ENCODE peak calls at places on chromosome 15, in five cellular contexts. One of them, this sample, is unnamed.

GRCh38 chr15:29566914-29567313 is 255.4 kb downstream of the TJP1 start:
- DNase-seq in A549: no peak
- DNase-seq in H1: no peak
- DNase-seq in IMR-90: no peak
- DNase-seq in GM12878: no peak
- DNase-seq in this sample: no peak

GRCh38 chr15:57307527-57308193 is 68.6 kb upstream of the CGNL1 start:
- DNase-seq in A549: no peak
- DNase-seq in H1: no peak
- DNase-seq in IMR-90: no peak
- DNase-seq in GM12878: no peak
- DNase-seq in this sample: no peak

GRCh38 chr15:33113666-33114483 is 80.6 kb downstream of the FMN1 start:
- DNase-seq in A549: no peak
- DNase-seq in H1: no peak
- DNase-seq in IMR-90: no peak
- DNase-seq in GM12878: no peak
- DNase-seq in this sample: no peak

GRCh38 chr15:63879211-63879610 is 45.5 kb upstream of the HERC1 start:
- DNase-seq in A549: no peak
- DNase-seq in H1: no peak
- DNase-seq in IMR-90: no peak
- DNase-seq in GM12878: no peak
- DNase-seq in this sample: no peak

GRCh38 chr15:94670436-94671034 is 439.2 kb downstream of the MCTP2 start:
- DNase-seq in A549: peak
- DNase-seq in H1: no peak
- DNase-seq in IMR-90: peak
- DNase-seq in GM12878: no peak
- DNase-seq in this sample: peak

GRCh38 chr15:68821898-68822380 is 1.2 kb upstream of the ANP32A start:
- DNase-seq in A549: no peak
- DNase-seq in H1: no peak
- DNase-seq in IMR-90: no peak
- DNase-seq in GM12878: no peak
- DNase-seq in this sample: no peak

GRCh38 chr15:55660153-55660552 is 72.0 kb upstream of the PYGO1 start:
- DNase-seq in A549: no peak
- DNase-seq in H1: no peak
- DNase-seq in IMR-90: no peak
- DNase-seq in GM12878: no peak
- DNase-seq in this sample: no peak

GRCh38 chr15:28125673-28126651 is 26.8 kb upstream of the OCA2 start:
- DNase-seq in A549: peak
- DNase-seq in H1: no peak
- DNase-seq in IMR-90: peak
- DNase-seq in GM12878: no peak
- DNase-seq in this sample: peak

GRCh38 chr15:84816694-84817460 is at the start of gene ALPK3:
- DNase-seq in A549: no peak
- DNase-seq in H1: peak
- DNase-seq in IMR-90: no peak
- DNase-seq in GM12878: no peak
- DNase-seq in this sample: peak

DNA sequence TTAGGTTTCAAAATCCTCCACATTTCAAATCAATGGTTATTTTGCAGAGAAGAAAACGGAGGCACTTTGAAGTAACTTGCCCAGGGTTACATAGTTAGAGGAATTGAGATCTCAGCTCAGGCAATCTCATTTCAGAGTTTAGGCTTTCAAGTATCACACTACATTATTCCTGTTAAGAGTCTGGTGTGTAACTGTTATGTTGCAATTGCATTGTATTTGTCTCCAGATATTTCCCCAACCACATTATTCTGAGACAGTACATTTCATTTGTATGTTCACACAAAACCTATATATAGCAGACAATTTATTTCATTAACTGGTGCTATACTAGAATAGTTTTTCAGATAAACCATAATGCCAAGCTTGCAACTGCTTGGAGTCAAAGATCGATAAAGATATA is 154.2 kb upstream of the TSPAN3 start:
- DNase-seq in A549: no peak
- DNase-seq in H1: no peak
- DNase-seq in IMR-90: peak
- DNase-seq in GM12878: no peak
- DNase-seq in this sample: no peak
- TF ChIP-seq RFX5 in A549: no peak
- TF ChIP-seq RFX5 in H1: no peak
- TF ChIP-seq RFX5 in IMR-90: no peak
- TF ChIP-seq RFX5 in GM12878: no peak
- TF ChIP-seq RFX5 in this sample: no peak

GRCh38 chr15:44246521-44247268 is 41.8 kb upstream of the GOLM2 start:
- DNase-seq in A549: no peak
- DNase-seq in H1: no peak
- DNase-seq in IMR-90: no peak
- DNase-seq in GM12878: no peak
- DNase-seq in this sample: no peak

GRCh38 chr15:44243829-44244228 is 44.7 kb upstream of the GOLM2 start:
- DNase-seq in A549: no peak
- DNase-seq in H1: no peak
- DNase-seq in IMR-90: no peak
- DNase-seq in GM12878: no peak
- DNase-seq in this sample: no peak

DNA sequence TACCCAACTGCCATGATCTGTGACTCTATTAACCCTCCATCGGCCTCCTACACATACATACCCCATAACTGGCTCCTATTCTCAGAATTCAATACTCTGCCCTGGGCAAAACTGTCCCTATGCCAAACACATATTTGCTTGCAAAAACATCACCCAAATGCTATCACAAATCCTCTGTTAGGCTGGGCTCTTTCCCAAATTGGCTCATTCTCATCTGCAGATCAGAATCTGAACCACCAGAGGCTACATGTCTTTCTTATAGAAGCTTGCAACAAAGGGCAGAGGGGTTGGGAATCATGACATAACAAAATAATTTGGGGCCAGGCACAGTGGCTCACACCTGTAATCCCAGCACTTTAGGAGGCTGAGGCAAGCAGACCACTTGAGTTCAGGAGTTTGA is 45.4 kb upstream of the GOLM2 start:
- DNase-seq in A549: no peak
- DNase-seq in H1: no peak
- DNase-seq in IMR-90: no peak
- DNase-seq in GM12878: no peak
- DNase-seq in this sample: peak
- TF ChIP-seq RFX5 in A549: no peak
- TF ChIP-seq RFX5 in H1: no peak
- TF ChIP-seq RFX5 in IMR-90: no peak
- TF ChIP-seq RFX5 in GM12878: no peak
- TF ChIP-seq RFX5 in this sample: no peak

DNA sequence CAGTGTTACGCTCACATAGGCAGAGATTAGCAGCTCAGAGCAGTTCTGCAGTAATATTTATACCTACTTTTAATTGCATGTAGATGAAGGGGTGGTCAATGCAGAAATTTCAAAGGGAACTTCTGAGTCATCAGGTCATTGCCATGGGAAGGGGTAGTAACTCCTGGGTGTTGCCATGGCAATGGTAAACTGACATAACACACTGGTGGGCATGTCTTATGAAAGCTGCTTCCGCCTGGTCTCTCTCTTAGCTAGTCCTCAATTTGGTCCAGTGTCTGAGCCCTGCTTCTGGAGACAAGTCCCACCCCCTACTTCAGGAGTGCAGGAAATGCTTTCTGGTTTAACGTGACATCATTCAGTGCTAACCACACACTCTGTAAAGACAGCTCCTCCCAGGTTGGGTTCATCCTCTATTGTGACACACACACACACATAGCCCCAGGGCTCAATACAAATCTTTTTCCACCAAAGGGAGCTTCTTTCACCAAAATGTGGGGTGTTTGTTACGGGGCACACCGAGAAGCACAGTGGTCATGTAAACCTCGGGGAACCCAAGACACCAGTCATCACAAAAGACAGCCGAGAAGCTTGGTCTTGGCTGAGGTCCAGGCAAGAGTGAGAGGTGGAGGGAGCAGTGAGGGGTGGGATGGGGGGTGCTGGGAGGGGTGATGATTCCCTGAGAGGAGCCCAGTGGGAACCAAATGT is 74.5 kb downstream of the TLE3 start:
- DNase-seq in A549: no peak
- DNase-seq in H1: no peak
- DNase-seq in IMR-90: peak
- DNase-seq in GM12878: peak
- DNase-seq in this sample: no peak
- TF ChIP-seq RFX5 in A549: no peak
- TF ChIP-seq RFX5 in H1: no peak
- TF ChIP-seq RFX5 in IMR-90: no peak
- TF ChIP-seq RFX5 in GM12878: no peak
- TF ChIP-seq RFX5 in this sample: no peak

DNA sequence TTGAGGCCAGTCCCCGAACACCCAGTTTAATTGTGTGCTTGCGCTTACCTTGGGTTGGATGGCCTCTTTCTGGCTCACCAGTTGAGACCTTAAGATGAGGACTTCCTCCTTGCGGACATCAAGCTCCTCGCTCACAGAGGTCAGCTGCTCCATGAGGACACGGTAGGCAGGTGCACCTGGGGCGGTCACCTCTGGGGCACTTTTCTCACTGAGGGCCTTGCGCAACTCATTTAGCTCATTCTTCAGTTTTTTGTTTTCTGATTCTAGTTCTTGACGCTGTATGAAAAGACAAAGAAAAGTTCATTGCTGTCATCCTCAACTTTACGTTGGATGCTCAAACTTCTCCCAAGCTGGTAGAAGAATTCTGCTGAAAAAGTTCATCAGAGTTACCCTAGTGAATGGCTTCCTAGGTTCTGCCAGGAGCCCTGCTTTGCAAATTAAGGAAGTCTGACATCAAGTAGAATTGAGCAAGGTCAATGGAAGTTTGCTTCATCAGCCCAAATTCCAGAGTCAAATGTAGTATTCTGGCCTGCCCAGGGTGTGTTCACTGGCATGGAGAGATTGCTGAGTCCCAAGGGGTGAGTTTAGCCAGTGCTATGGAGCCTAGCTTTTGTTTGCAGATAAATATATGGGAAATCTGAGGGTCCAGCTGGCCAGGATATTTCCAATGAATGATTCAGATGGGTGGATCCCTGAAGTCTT is 55.8 kb upstream of the MYO5C start:
- DNase-seq in A549: no peak
- DNase-seq in H1: no peak
- DNase-seq in IMR-90: no peak
- DNase-seq in GM12878: no peak
- DNase-seq in this sample: no peak
- TF ChIP-seq RFX5 in A549: no peak
- TF ChIP-seq RFX5 in H1: no peak
- TF ChIP-seq RFX5 in IMR-90: no peak
- TF ChIP-seq RFX5 in GM12878: no peak
- TF ChIP-seq RFX5 in this sample: no peak

GRCh38 chr15:39666671-39667070 is 85.8 kb downstream of the THBS1 start:
- DNase-seq in A549: no peak
- DNase-seq in H1: no peak
- DNase-seq in IMR-90: peak
- DNase-seq in GM12878: no peak
- DNase-seq in this sample: no peak
- TF ChIP-seq RFX5 in A549: no peak
- TF ChIP-seq RFX5 in H1: no peak
- TF ChIP-seq RFX5 in IMR-90: no peak
- TF ChIP-seq RFX5 in GM12878: no peak
- TF ChIP-seq RFX5 in this sample: no peak

GRCh38 chr15:65942436-65942835 is 73.1 kb downstream of the RAB11A start:
- DNase-seq in A549: no peak
- DNase-seq in H1: no peak
- DNase-seq in IMR-90: no peak
- DNase-seq in GM12878: no peak
- DNase-seq in this sample: peak
- TF ChIP-seq RFX5 in A549: no peak
- TF ChIP-seq RFX5 in H1: no peak
- TF ChIP-seq RFX5 in IMR-90: no peak
- TF ChIP-seq RFX5 in GM12878: no peak
- TF ChIP-seq RFX5 in this sample: no peak

GRCh38 chr15:60835974-60836373 is 357.0 kb upstream of the ICE2 start:
- DNase-seq in A549: no peak
- DNase-seq in H1: no peak
- DNase-seq in IMR-90: peak
- DNase-seq in GM12878: no peak
- DNase-seq in this sample: no peak
- TF ChIP-seq RFX5 in A549: no peak
- TF ChIP-seq RFX5 in H1: no peak
- TF ChIP-seq RFX5 in IMR-90: no peak
- TF ChIP-seq RFX5 in GM12878: no peak
- TF ChIP-seq RFX5 in this sample: no peak

GRCh38 chr15:82599862-82600261 is 47.3 kb downstream of the CPEB1 start:
- DNase-seq in A549: no peak
- DNase-seq in H1: no peak
- DNase-seq in IMR-90: no peak
- DNase-seq in GM12878: no peak
- DNase-seq in this sample: no peak

GRCh38 chr15:82597815-82598214 is 49.3 kb downstream of the CPEB1 start:
- DNase-seq in A549: no peak
- DNase-seq in H1: no peak
- DNase-seq in IMR-90: no peak
- DNase-seq in GM12878: no peak
- DNase-seq in this sample: no peak

DNA sequence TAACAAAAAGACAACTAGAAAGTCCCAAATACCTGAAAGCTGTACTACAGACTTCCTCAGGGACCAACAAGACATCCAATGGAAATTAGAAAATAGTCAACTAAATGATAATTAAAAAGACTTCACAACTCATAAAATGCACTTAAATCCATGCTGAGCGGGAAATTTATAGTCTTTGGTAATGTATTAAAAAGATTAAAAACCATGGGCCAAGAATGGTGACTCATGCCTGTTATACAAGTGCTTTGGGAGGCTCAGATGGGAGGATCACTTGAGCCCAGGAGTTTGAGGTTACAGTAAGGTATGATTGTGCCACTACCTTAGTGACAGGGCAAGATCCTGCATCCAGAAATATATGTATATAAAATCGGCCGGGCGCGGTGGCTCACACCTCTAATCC is 45.0 kb downstream of the CPEB1 start:
- DNase-seq in A549: no peak
- DNase-seq in H1: no peak
- DNase-seq in IMR-90: no peak
- DNase-seq in GM12878: no peak
- DNase-seq in this sample: no peak
- TF ChIP-seq RFX5 in A549: no peak
- TF ChIP-seq RFX5 in H1: no peak
- TF ChIP-seq RFX5 in IMR-90: no peak
- TF ChIP-seq RFX5 in GM12878: no peak
- TF ChIP-seq RFX5 in this sample: no peak

GRCh38 chr15:91100561-91101355 is 701 bp downstream of the SV2B start:
- DNase-seq in A549: no peak
- DNase-seq in H1: peak
- DNase-seq in IMR-90: peak
- DNase-seq in GM12878: no peak
- DNase-seq in this sample: peak
- TF ChIP-seq RFX5 in A549: no peak
- TF ChIP-seq RFX5 in H1: no peak
- TF ChIP-seq RFX5 in IMR-90: no peak
- TF ChIP-seq RFX5 in GM12878: no peak
- TF ChIP-seq RFX5 in this sample: no peak

This sample was measured in SK-N-SH.